ENCODE peak calls at places on chromosomes 2 and 18, in eight cellular contexts. One of them, this sample, is unnamed.

GRCh38 chr2:8481463-8482009 is 200.3 kb upstream of the ID2 start:
- DNase-seq in ovary: peak
- DNase-seq in cardiac muscle cell: no peak
- DNase-seq in A673: no peak
- DNase-seq in heart left ventricle: no peak
- DNase-seq in Calu3: no peak
- DNase-seq in nephron progenitor cell: no peak
- DNase-seq in upper lobe of right lung: no peak
- DNase-seq in this sample: no peak

GRCh38 chr18:8744656-8745055 is 39.3 kb downstream of the MTCL1 start:
- DNase-seq in nephron progenitor cell: no peak
- DNase-seq in A673: no peak
- DNase-seq in heart left ventricle: no peak
- DNase-seq in cardiac muscle cell: no peak
- DNase-seq in Calu3: no peak
- DNase-seq in upper lobe of right lung: no peak
- DNase-seq in ovary: no peak
- DNase-seq in this sample: no peak

GRCh38 chr2:171630812-171631626 is 56.2 kb upstream of the DYNC1I2 start:
- DNase-seq in ovary: no peak
- DNase-seq in nephron progenitor cell: no peak
- DNase-seq in A673: peak
- DNase-seq in heart left ventricle: no peak
- DNase-seq in Calu3: no peak
- DNase-seq in cardiac muscle cell: peak
- DNase-seq in upper lobe of right lung: no peak
- DNase-seq in this sample: no peak

GRCh38 chr18:21443776-21444464 is 156.6 kb downstream of the ESCO1 start:
- DNase-seq in A673: no peak
- DNase-seq in Calu3: no peak
- DNase-seq in heart left ventricle: no peak
- DNase-seq in nephron progenitor cell: no peak
- DNase-seq in ovary: no peak
- DNase-seq in upper lobe of right lung: no peak
- DNase-seq in cardiac muscle cell: no peak
- DNase-seq in this sample: no peak

GRCh38 chr2:233977296-233977837 is 60.2 kb downstream of the TRPM8 start:
- DNase-seq in cardiac muscle cell: no peak
- DNase-seq in nephron progenitor cell: no peak
- DNase-seq in A673: no peak
- DNase-seq in heart left ventricle: no peak
- DNase-seq in Calu3: no peak
- DNase-seq in upper lobe of right lung: peak
- DNase-seq in ovary: no peak
- DNase-seq in this sample: no peak

GRCh38 chr2:62306751-62307468 is 111.0 kb downstream of the B3GNT2 start:
- DNase-seq in ovary: no peak
- DNase-seq in heart left ventricle: no peak
- DNase-seq in cardiac muscle cell: peak
- DNase-seq in A673: no peak
- DNase-seq in upper lobe of right lung: no peak
- DNase-seq in nephron progenitor cell: no peak
- DNase-seq in Calu3: peak
- DNase-seq in this sample: no peak

GRCh38 chr2:20836521-20836920 is 13.6 kb upstream of the LDAH start:
- DNase-seq in A673: no peak
- DNase-seq in ovary: no peak
- DNase-seq in nephron progenitor cell: no peak
- DNase-seq in heart left ventricle: no peak
- DNase-seq in Calu3: no peak
- DNase-seq in cardiac muscle cell: no peak
- DNase-seq in upper lobe of right lung: no peak
- DNase-seq in this sample: no peak

GRCh38 chr2:150133623-150134022 is 353.8 kb downstream of the RND3 start:
- DNase-seq in nephron progenitor cell: no peak
- DNase-seq in heart left ventricle: no peak
- DNase-seq in ovary: no peak
- DNase-seq in cardiac muscle cell: peak
- DNase-seq in upper lobe of right lung: no peak
- DNase-seq in A673: no peak
- DNase-seq in Calu3: peak
- DNase-seq in this sample: no peak

GRCh38 chr2:26968001-26968400 is 2.4 kb upstream of the MAPRE3 start:
- DNase-seq in nephron progenitor cell: no peak
- DNase-seq in upper lobe of right lung: no peak
- DNase-seq in Calu3: no peak
- DNase-seq in ovary: no peak
- DNase-seq in heart left ventricle: no peak
- DNase-seq in A673: no peak
- DNase-seq in cardiac muscle cell: peak
- DNase-seq in this sample: no peak

GRCh38 chr2:72605836-72606442 is 219.9 kb downstream of the EXOC6B start:
- DNase-seq in Calu3: no peak
- DNase-seq in ovary: no peak
- DNase-seq in cardiac muscle cell: peak
- DNase-seq in upper lobe of right lung: no peak
- DNase-seq in heart left ventricle: no peak
- DNase-seq in A673: peak
- DNase-seq in nephron progenitor cell: no peak
- DNase-seq in this sample: no peak

GRCh38 chr2:59680863-59681262 is 872.6 kb downstream of the BCL11A start:
- DNase-seq in heart left ventricle: no peak
- DNase-seq in cardiac muscle cell: no peak
- DNase-seq in nephron progenitor cell: no peak
- DNase-seq in upper lobe of right lung: no peak
- DNase-seq in Calu3: no peak
- DNase-seq in A673: no peak
- DNase-seq in ovary: no peak
- DNase-seq in this sample: no peak

GRCh38 chr2:97995026-97995733 is 568 bp downstream of the TMEM131 start:
- DNase-seq in heart left ventricle: peak
- DNase-seq in A673: peak
- DNase-seq in ovary: peak
- DNase-seq in nephron progenitor cell: peak
- DNase-seq in upper lobe of right lung: no peak
- DNase-seq in Calu3: peak
- DNase-seq in cardiac muscle cell: peak
- DNase-seq in this sample: peak

GRCh38 chr18:80023173-80023572 is 11.1 kb upstream of the RBFA start:
- DNase-seq in A673: peak
- DNase-seq in heart left ventricle: no peak
- DNase-seq in upper lobe of right lung: no peak
- DNase-seq in Calu3: no peak
- DNase-seq in ovary: no peak
- DNase-seq in nephron progenitor cell: no peak
- DNase-seq in cardiac muscle cell: no peak
- DNase-seq in this sample: no peak
- TF ChIP-seq CTCF in A673: peak
- TF ChIP-seq CTCF in heart left ventricle: no peak
- TF ChIP-seq CTCF in upper lobe of right lung: peak
- TF ChIP-seq CTCF in Calu3: no peak
- TF ChIP-seq CTCF in ovary: no peak
- TF ChIP-seq CTCF in nephron progenitor cell: peak
- TF ChIP-seq CTCF in cardiac muscle cell: peak
- TF ChIP-seq CTCF in this sample: peak

DNA sequence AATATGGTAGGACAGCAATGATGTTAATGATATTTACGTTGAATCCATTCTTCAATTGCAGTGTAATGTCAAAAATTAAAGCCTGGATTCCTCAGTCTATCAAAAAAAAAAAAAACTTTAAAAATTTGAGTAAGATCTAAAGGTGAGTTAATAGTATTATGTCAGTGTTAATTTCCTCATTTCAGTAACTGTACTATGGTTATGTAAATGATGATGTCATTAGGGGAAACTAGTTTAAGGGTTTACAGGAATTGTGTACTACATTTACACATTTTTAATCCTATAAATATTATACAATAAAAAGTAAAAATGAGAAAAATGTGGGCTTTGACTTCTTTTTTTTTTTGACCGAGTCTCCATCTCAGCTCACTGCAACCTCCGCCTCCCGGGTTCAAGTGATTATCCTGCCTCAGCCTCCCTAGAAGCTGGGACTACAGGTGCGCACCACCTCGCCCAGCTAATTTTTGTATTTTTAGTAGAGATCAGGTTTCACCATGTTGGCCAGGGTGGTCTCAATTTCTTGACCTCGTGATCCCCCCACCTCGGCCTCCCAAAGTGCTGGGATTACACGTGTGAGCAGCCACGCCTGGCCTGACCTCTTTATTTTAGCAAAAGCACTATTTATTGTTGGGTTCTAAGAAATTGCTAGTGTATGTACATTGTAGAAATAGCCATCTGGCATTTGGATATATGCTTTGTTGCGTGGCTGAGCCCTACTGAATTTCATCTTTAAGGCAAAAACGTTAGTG is 106.5 kb downstream of the XIRP2 start:
- DNase-seq in heart left ventricle: no peak
- DNase-seq in ovary: no peak
- DNase-seq in nephron progenitor cell: no peak
- DNase-seq in cardiac muscle cell: no peak
- DNase-seq in upper lobe of right lung: no peak
- DNase-seq in A673: no peak
- DNase-seq in Calu3: no peak
- DNase-seq in this sample: no peak
- TF ChIP-seq CTCF in heart left ventricle: no peak
- TF ChIP-seq CTCF in ovary: no peak
- TF ChIP-seq CTCF in nephron progenitor cell: no peak
- TF ChIP-seq CTCF in cardiac muscle cell: no peak
- TF ChIP-seq CTCF in upper lobe of right lung: no peak
- TF ChIP-seq CTCF in A673: no peak
- TF ChIP-seq CTCF in Calu3: no peak
- TF ChIP-seq CTCF in this sample: no peak

DNA sequence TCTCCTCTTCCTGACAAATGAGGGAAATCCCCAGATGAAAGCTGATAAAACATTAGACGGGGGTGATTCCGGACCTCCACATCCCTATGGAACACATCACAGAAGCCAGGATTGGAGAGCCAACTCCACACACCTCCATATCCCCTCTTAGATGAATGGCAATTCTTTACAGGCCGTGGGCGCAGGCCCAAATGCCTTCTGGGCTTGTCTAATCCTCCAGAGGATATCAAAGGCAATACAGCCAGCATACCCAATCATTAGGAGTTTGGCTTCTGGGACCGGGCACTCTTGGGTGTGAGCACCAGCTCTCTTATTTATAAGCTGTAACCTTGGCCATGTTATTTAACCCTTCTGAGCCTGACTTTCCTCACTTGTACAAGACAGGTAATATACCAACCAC is 15.0 kb upstream of the CYP1B1 start:
- DNase-seq in cardiac muscle cell: no peak
- DNase-seq in heart left ventricle: no peak
- DNase-seq in A673: no peak
- DNase-seq in upper lobe of right lung: no peak
- DNase-seq in Calu3: no peak
- DNase-seq in ovary: no peak
- DNase-seq in nephron progenitor cell: no peak
- DNase-seq in this sample: no peak
- TF ChIP-seq CTCF in cardiac muscle cell: no peak
- TF ChIP-seq CTCF in heart left ventricle: no peak
- TF ChIP-seq CTCF in A673: no peak
- TF ChIP-seq CTCF in upper lobe of right lung: no peak
- TF ChIP-seq CTCF in Calu3: no peak
- TF ChIP-seq CTCF in ovary: no peak
- TF ChIP-seq CTCF in nephron progenitor cell: no peak
- TF ChIP-seq CTCF in this sample: no peak

DNA sequence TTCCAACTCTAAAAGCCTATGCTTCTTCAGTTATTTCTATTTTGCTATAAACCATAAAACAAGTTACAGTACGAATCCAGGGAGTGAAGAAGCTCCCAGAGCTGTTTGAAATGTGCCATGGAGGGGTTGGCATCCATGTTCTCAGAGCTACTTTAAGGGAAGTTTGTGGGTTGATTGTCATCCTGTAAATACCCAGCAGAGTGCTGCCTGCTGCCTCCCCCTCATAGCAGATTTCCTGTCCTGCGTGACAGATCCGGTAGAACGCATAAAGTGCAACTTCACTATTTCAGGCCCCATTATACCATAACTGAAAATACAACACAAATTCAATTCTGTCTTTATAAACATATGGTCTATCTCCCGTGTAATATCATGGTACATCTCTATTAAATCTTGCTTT is 114.4 kb downstream of the CTNNA2 start:
- DNase-seq in ovary: no peak
- DNase-seq in A673: no peak
- DNase-seq in Calu3: no peak
- DNase-seq in upper lobe of right lung: no peak
- DNase-seq in heart left ventricle: no peak
- DNase-seq in nephron progenitor cell: no peak
- DNase-seq in cardiac muscle cell: no peak
- DNase-seq in this sample: no peak
- TF ChIP-seq CTCF in ovary: no peak
- TF ChIP-seq CTCF in A673: no peak
- TF ChIP-seq CTCF in Calu3: no peak
- TF ChIP-seq CTCF in upper lobe of right lung: no peak
- TF ChIP-seq CTCF in heart left ventricle: no peak
- TF ChIP-seq CTCF in nephron progenitor cell: no peak
- TF ChIP-seq CTCF in cardiac muscle cell: no peak
- TF ChIP-seq CTCF in this sample: no peak

GRCh38 chr18:13574761-13575160 is 151.6 kb downstream of the FAM210A start:
- DNase-seq in cardiac muscle cell: no peak
- DNase-seq in nephron progenitor cell: no peak
- DNase-seq in Calu3: no peak
- DNase-seq in heart left ventricle: no peak
- DNase-seq in upper lobe of right lung: no peak
- DNase-seq in ovary: no peak
- DNase-seq in A673: no peak
- DNase-seq in this sample: no peak

GRCh38 chr18:13572148-13572547 is 154.2 kb downstream of the FAM210A start:
- DNase-seq in Calu3: no peak
- DNase-seq in ovary: no peak
- DNase-seq in nephron progenitor cell: no peak
- DNase-seq in upper lobe of right lung: no peak
- DNase-seq in cardiac muscle cell: no peak
- DNase-seq in A673: no peak
- DNase-seq in heart left ventricle: no peak
- DNase-seq in this sample: no peak

GRCh38 chr18:13572721-13573120 is 153.6 kb downstream of the FAM210A start:
- DNase-seq in ovary: no peak
- DNase-seq in A673: no peak
- DNase-seq in upper lobe of right lung: no peak
- DNase-seq in Calu3: no peak
- DNase-seq in nephron progenitor cell: no peak
- DNase-seq in cardiac muscle cell: no peak
- DNase-seq in heart left ventricle: no peak
- DNase-seq in this sample: no peak

GRCh38 chr18:13573750-13574149 is 152.6 kb downstream of the FAM210A start:
- DNase-seq in upper lobe of right lung: no peak
- DNase-seq in ovary: no peak
- DNase-seq in nephron progenitor cell: no peak
- DNase-seq in cardiac muscle cell: no peak
- DNase-seq in A673: no peak
- DNase-seq in Calu3: no peak
- DNase-seq in heart left ventricle: no peak
- DNase-seq in this sample: no peak

DNA sequence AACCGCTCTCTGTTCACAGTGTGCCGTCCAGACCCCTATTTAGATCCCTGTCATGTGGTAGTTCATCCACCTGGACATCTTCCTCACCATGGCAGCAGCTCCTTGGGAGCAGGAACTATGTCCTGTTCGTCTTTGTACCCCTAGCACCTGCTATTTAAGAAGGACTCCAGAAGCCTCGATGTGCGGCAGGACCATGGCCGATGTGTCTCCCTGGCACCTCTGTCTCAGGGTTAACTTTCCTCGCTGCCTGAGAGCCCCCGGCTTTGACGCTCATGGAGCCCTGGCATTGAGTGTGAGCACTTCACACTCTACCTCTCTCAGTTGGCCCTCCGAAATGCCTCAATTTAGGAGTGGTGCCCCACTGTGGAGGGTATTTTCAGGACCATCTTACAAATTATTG is 152.0 kb downstream of the FAM210A start:
- DNase-seq in upper lobe of right lung: no peak
- DNase-seq in ovary: no peak
- DNase-seq in nephron progenitor cell: no peak
- DNase-seq in heart left ventricle: no peak
- DNase-seq in cardiac muscle cell: no peak
- DNase-seq in Calu3: no peak
- DNase-seq in A673: no peak
- DNase-seq in this sample: no peak
- TF ChIP-seq CTCF in upper lobe of right lung: no peak
- TF ChIP-seq CTCF in ovary: no peak
- TF ChIP-seq CTCF in nephron progenitor cell: no peak
- TF ChIP-seq CTCF in heart left ventricle: no peak
- TF ChIP-seq CTCF in cardiac muscle cell: no peak
- TF ChIP-seq CTCF in Calu3: no peak
- TF ChIP-seq CTCF in A673: no peak
- TF ChIP-seq CTCF in this sample: no peak